ENCODE peak calls at places on chromosomes 4 and X, in eight cellular contexts. X is cardiac muscle cell, G is fibroblast of lung, S is body of pancreas, U is adipocyte, D is Peyer's patch, I is tibial nerve, H is HAP-1. F is an unnamed sample. For H3K4me1 and H3K27me3, the result is how much of the 10 kb centered on the place peaks cover.

GRCh38 chrX:115260330-115260729 is 26.4 kb upstream of the LRCH2 start:
- DNase-seq in X (no peak), G (peak), S (no peak), U (peak), D (no peak), I (no peak), H (no peak), F (no peak)

GRCh38 chrX:72169008-72169728 is 12.4 kb upstream of the PIN4 start:
- DNase-seq in X (no peak), G (peak), S (no peak), U (no peak), D (peak), I (no peak), H (no peak), F (no peak)

GRCh38 chr4:14478504-14478903 is 523.8 kb upstream of the CPEB2 start:
- DNase-seq in X (no peak), G (no peak), S (no peak), U (no peak), D (no peak), I (no peak), H (no peak), F (no peak)

GRCh38 chr4:168593399-168593798 is 96.5 kb downstream of the PALLD start:
- DNase-seq in X (no peak), G (no peak), S (no peak), U (no peak), D (no peak), I (no peak), H (no peak), F (no peak)

GRCh38 chr4:7536876-7537275 is 102.1 kb upstream of the PSAPL1 start:
- DNase-seq in X (no peak), G (no peak), S (no peak), U (no peak), D (no peak), I (no peak), H (no peak), F (no peak)

GRCh38 chr4:125765936-125766335 is 451.2 kb downstream of the FAT4 start:
- DNase-seq in X (no peak), G (peak), S (no peak), U (peak), D (no peak), I (no peak), H (no peak), F (no peak)

GRCh38 chr4:82223715-82224114 is 150.1 kb downstream of the HNRNPD start:
- DNase-seq in X (no peak), G (no peak), S (no peak), U (no peak), D (peak), I (no peak), H (no peak), F (no peak)

GRCh38 chrX:44906041-44906440 is 33.1 kb downstream of the KDM6A start:
- DNase-seq in X (no peak), G (no peak), S (no peak), U (no peak), D (no peak), I (no peak), H (no peak), F (no peak)

GRCh38 chr4:119646347-119647071 is 17.9 kb upstream of the PDE5A start:
- DNase-seq in X (no peak), G (peak), S (peak), U (no peak), D (no peak), I (no peak), H (no peak), F (peak)

GRCh38 chr4:182192511-182193181 is 50.6 kb upstream of the TENM3 start:
- DNase-seq in X (no peak), G (peak), S (no peak), U (peak), D (no peak), I (no peak), H (no peak), F (no peak)

GRCh38 chr4:13329340-13329850 is 154.7 kb downstream of the RAB28 start:
- DNase-seq in X (no peak), G (no peak), S (no peak), U (no peak), D (no peak), I (no peak), H (no peak), F (no peak)

GRCh38 chr4:9143421-9144080 is 26.7 kb upstream of the FAM90A26 start:
- DNase-seq in X (no peak), G (no peak), S (no peak), U (no peak), D (no peak), I (no peak), H (no peak), F (no peak)

GRCh38 chr4:143354990-143355389 is 18.3 kb downstream of the GAB1 start:
- DNase-seq in X (no peak), G (no peak), S (peak), U (peak), D (no peak), I (no peak), H (no peak), F (no peak)
- H3K4me1 ChIP-seq in X (half or more), G (under half), S (half or more), U (under half), D (under half), I (under half), H (under half), F (under half)

DNA sequence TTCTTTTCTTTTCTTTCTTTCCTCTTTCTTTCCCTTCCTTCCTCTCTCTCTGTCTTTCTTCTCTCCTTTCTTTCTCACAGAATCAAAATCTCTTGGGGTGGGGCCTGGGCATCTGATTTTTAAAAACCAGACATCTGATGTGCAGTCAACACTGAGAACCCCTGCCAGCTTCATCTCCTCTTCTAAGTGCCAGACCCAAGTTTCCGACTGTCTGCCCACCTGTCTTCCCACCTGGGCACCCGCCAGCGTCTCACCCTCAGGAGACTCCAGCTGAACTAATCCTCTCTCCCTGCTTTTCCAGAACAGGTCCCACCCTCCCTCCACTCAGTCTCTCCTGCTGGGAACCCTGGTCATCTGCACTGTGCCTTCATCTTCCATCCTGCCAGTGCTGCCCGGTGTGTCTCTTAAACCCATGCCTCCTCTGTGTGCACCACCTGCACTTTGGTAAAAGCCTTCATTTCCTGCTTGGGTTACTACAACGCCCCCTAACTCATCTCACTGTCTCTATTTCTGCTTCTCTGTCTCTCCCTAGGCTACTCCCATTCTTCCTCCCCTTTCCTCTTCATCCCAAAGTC is 2.8 kb downstream of the SOD3 start:
- DNase-seq in X (no peak), G (no peak), S (no peak), U (no peak), D (no peak), I (no peak), H (no peak), F (no peak)
- H3K27me3 ChIP-seq in X (under half), G (under half), S (under half), U (under half), D (under half), I (under half), H (under half), F (under half)

GRCh38 chr4:4856071-4857000 is 3.1 kb upstream of the MSX1 start:
- DNase-seq in X (no peak), G (no peak), S (peak), U (no peak), D (no peak), I (no peak), H (no peak), F (no peak)

GRCh38 chr4:4855293-4856070 is 4.0 kb upstream of the MSX1 start:
- DNase-seq in X (no peak), G (no peak), S (no peak), U (no peak), D (no peak), I (no peak), H (no peak), F (peak)

GRCh38 chr4:4857809-4858508 is 1.5 kb upstream of the MSX1 start:
- DNase-seq in X (no peak), G (no peak), S (no peak), U (no peak), D (no peak), I (no peak), H (no peak), F (no peak)

GRCh38 chr4:4858527-4858926 is 938 bp upstream of the MSX1 start:
- DNase-seq in X (no peak), G (no peak), S (no peak), U (no peak), D (no peak), I (no peak), H (no peak), F (no peak)

GRCh38 chr4:4857001-4857808 is 2.3 kb upstream of the MSX1 start:
- DNase-seq in X (no peak), G (no peak), S (no peak), U (no peak), D (no peak), I (no peak), H (no peak), F (no peak)
- H3K4me1 ChIP-seq in X (under half), G (under half), S (half or more), U (under half), D (under half), I (under half), H (under half), F (under half)

GRCh38 chr4:173546776-173547175 is 16.7 kb upstream of the HAND2 start:
- DNase-seq in X (no peak), G (no peak), S (no peak), U (no peak), D (no peak), I (no peak), H (no peak), F (no peak)
- H3K27me3 ChIP-seq in X (under half), G (under half), S (under half), U (under half), D (under half), I (under half), H (under half), F (under half)

GRCh38 chrX:46587158-46587557 is 13.6 kb downstream of the CHST7 start:
- DNase-seq in X (no peak), G (no peak), S (no peak), U (peak), D (no peak), I (no peak), H (no peak), F (no peak)

GRCh38 chrX:46589977-46590723 is 16.6 kb downstream of the CHST7 start:
- DNase-seq in X (no peak), G (peak), S (no peak), U (peak), D (no peak), I (no peak), H (no peak), F (no peak)

GRCh38 chrX:46587753-46588171 is 14.2 kb downstream of the CHST7 start:
- DNase-seq in X (no peak), G (peak), S (no peak), U (peak), D (no peak), I (no peak), H (no peak), F (no peak)

GRCh38 chrX:46582964-46583363 is 9.4 kb downstream of the CHST7 start:
- DNase-seq in X (no peak), G (peak), S (no peak), U (peak), D (no peak), I (no peak), H (peak), F (no peak)

GRCh38 chrX:46588263-46588662 is 14.7 kb downstream of the CHST7 start:
- DNase-seq in X (no peak), G (peak), S (peak), U (peak), D (peak), I (peak), H (no peak), F (no peak)
- H3K4me1 ChIP-seq in X (under half), G (under half), S (under half), U (under half), D (under half), I (under half), H (under half), F (under half)

DNA sequence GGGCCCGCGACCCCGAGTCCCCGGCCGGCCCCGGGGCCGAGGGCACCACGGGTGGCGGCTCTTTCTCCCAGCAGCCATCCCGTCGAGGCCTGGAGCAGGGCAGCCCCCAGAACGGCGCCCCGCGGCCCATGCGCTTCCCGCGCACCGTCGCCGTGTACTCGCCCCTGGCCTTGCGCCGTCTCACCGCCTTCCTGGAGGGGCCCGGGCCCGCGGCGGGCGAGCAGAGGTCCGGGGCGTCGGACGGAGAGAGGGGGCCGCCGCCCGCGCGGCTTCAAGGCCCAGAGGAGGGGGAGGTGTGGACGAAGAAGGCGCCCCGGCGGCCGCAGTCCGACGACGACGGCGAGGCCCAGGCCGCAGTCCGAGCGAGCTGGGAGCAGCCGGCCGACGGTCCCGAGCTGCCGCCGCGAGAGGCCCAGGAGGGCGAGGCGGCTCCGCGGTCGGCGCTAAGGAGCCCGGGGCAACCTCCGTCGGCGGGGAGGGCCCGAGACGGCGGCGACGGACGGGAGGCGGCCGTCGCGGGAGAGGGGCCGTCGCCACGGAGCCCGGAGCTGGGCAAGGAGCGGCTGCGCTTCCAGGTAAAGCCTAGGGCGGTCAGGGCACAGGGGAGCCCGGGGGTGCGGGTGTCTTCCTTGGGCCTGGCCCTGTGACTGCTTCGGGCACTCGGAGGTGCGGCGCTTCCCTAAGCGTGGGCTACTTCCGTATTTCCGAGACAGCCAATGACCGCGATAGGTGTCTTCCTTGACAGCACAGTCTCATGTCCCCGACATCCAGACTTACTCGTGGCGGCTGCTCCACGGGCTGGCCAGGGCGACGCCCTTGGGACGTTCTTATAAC is 845 bp downstream of the ZAR1 start:
- DNase-seq in X (no peak), G (no peak), S (no peak), U (no peak), D (no peak), I (no peak), H (no peak), F (no peak)
- H3K27me3 ChIP-seq in X (half or more), G (under half), S (under half), U (under half), D (under half), I (half or more), H (under half), F (under half)

F was measured in breast epithelium.